ENCODE peak calls at places on chromosomes 3 and 15, in six cellular contexts. J, T, V, F, C and A are unnamed samples.

GRCh38 chr15:28002867-28003266 is 96.2 kb downstream of the OCA2 start:
- DNase-seq in J (no peak), T (no peak), V (peak; percentile 25), F (no peak), C (no peak), A (no peak)

GRCh38 chr3:149085828-149086231 is 503 bp downstream of the HLTF start:
- DNase-seq in J (no peak), T (peak; percentile 37), V (peak; percentile 76), F (no peak), C (peak; percentile 19), A (no peak)

GRCh38 chr3:195907730-195908438 is 467 bp downstream of the TNK2 start:
- DNase-seq in J (no peak), T (peak; percentile 88), V (peak; percentile 93), F (no peak), C (no peak), A (peak; percentile 76)

GRCh38 chr15:100919481-100920405 is 586 bp downstream of the LRRK1 start:
- DNase-seq in J (no peak), T (no peak), V (peak; percentile 95), F (no peak), C (peak; percentile 22), A (no peak)

GRCh38 chr3:13706886-13707285 is 158.0 kb downstream of the FBLN2 start:
- DNase-seq in J (no peak), T (no peak), V (no peak), F (no peak), C (no peak), A (no peak)

GRCh38 chr15:39341238-39341637 is 239.6 kb upstream of the THBS1 start:
- DNase-seq in J (no peak), T (no peak), V (no peak), F (no peak), C (no peak), A (no peak)

GRCh38 chr3:115766587-115767492 is 143.5 kb downstream of the GAP43 start:
- DNase-seq in J (no peak), T (peak; percentile 9), V (no peak), F (no peak), C (no peak), A (no peak)

GRCh38 chr3:192923731-192924130 is 6.1 kb upstream of the MB21D2 start:
- DNase-seq in J (no peak), T (no peak), V (no peak), F (no peak), C (no peak), A (no peak)

GRCh38 chr3:10968390-10968789 is 24.2 kb upstream of the SLC6A1 start:
- DNase-seq in J (no peak), T (no peak), V (no peak), F (no peak), C (no peak), A (no peak)

GRCh38 chr3:18211116-18211515 is 214.0 kb downstream of the SATB1 start:
- DNase-seq in J (no peak), T (no peak), V (no peak), F (no peak), C (no peak), A (no peak)

GRCh38 chr15:91480426-91480825 is 373.1 kb upstream of the SLCO3A1 start:
- DNase-seq in J (no peak), T (no peak), V (no peak), F (no peak), C (no peak), A (no peak)

GRCh38 chr15:68658151-68658550 is 79.4 kb downstream of the CORO2B start:
- DNase-seq in J (no peak), T (no peak), V (no peak), F (no peak), C (no peak), A (no peak)

GRCh38 chr15:75223688-75224087 is 22.0 kb downstream of the C15orf39 start:
- DNase-seq in J (no peak), T (no peak), V (peak; percentile 52), F (no peak), C (no peak), A (no peak)

GRCh38 chr3:192957441-192957951 is 39.8 kb upstream of the MB21D2 start:
- DNase-seq in J (peak; percentile 76), T (no peak), V (peak; percentile 91), F (no peak), C (no peak), A (no peak)

GRCh38 chr3:40299721-40300335 is 9.7 kb upstream of the EIF1B start:
- DNase-seq in J (peak; percentile 45), T (no peak), V (no peak), F (no peak), C (no peak), A (no peak)

GRCh38 chr3:117788086-117788485 is 1078.5 kb downstream of the TUSC7 start:
- DNase-seq in J (peak; percentile 52), T (peak; percentile 100), V (peak; percentile 21), F (no peak), C (no peak), A (no peak)

GRCh38 chr3:71062920-71063767 is 520.4 kb downstream of the FOXP1 start:
- DNase-seq in J (no peak), T (no peak), V (peak; percentile 78), F (no peak), C (no peak), A (peak; percentile 45)

GRCh38 chr3:4977001-4977888 is 2.0 kb upstream of the BHLHE40 start:
- DNase-seq in J (no peak), T (no peak), V (peak; percentile 93), F (peak; percentile 34), C (peak; percentile 68), A (peak; percentile 94)

GRCh38 chr15:61835476-61836106 is 224.7 kb downstream of the VPS13C start:
- DNase-seq in J (no peak), T (peak; percentile 59), V (peak; percentile 91), F (peak; percentile 25), C (peak; percentile 80), A (peak; percentile 46)

GRCh38 chr3:79018671-79019136 is 749.1 kb downstream of the ROBO1 start:
- DNase-seq in J (no peak), T (no peak), V (peak; percentile 83), F (no peak), C (peak; percentile 71), A (no peak)

GRCh38 chr3:49456417-49456816 is 13.7 kb upstream of the DAG1 start:
- DNase-seq in J (no peak), T (no peak), V (no peak), F (no peak), C (no peak), A (no peak)